ENCODE peak calls at places on chromosome 22, in ten cellular contexts. G is heart right ventricle, M is bronchial epithelial cell, I is pancreas, W is tibial artery, C is psoas muscle, S is fibroblast of mammary gland, Q is GM23248, L is astrocyte of the spinal cord, H is cardiac fibroblast. T is an unnamed sample.

GRCh38 chr22:27971926-27972325 is 52.9 kb upstream of the PITPNB start:
- DNase-seq in G (no peak), M (no peak), I (no peak), W (no peak), C (no peak), S (no peak), Q (no peak), L (no peak), H (peak; percentile 16), T (no peak)

GRCh38 chr22:28951969-28952521 is 68.7 kb downstream of the ZNRF3 start:
- DNase-seq in G (no peak), M (no peak), I (no peak), W (peak; percentile 65), C (no peak), S (peak; percentile 19), Q (no peak), L (peak; percentile 80), H (peak; percentile 16), T (peak; percentile 49)

GRCh38 chr22:32622004-32622761 is 147.6 kb downstream of the FBXO7 start:
- DNase-seq in G (peak; percentile 50), M (no peak), I (no peak), W (peak; percentile 78), C (peak; percentile 40), S (peak; percentile 67), Q (peak; percentile 86), L (peak; percentile 61), H (peak; percentile 13), T (peak; percentile 70)

GRCh38 chr22:23079814-23080521 is 9.6 kb downstream of the GNAZ start:
- DNase-seq in G (no peak), M (no peak), I (no peak), W (no peak), C (no peak), S (no peak), Q (no peak), L (no peak), H (no peak), T (no peak)

GRCh38 chr22:46295277-46295971 is 1.2 kb upstream of the GTSE1 start:
- DNase-seq in G (no peak), M (no peak), I (no peak), W (no peak), C (no peak), S (no peak), Q (peak; percentile 10), L (no peak), H (no peak), T (no peak)

GRCh38 chr22:47625531-47626427 is 863.3 kb downstream of the TBC1D22A start:
- DNase-seq in G (no peak), M (no peak), I (no peak), W (no peak), C (no peak), S (no peak), Q (no peak), L (no peak), H (no peak), T (no peak)

GRCh38 chr22:41271787-41272186 is 14.2 kb downstream of the RANGAP1 start:
- DNase-seq in G (no peak), M (no peak), I (no peak), W (no peak), C (no peak), S (no peak), Q (no peak), L (no peak), H (no peak), T (no peak)

GRCh38 chr22:45975266-45976161 is 1.4 kb downstream of the WNT7B start:
- DNase-seq in G (no peak), M (peak; percentile 57), I (no peak), W (no peak), C (no peak), S (no peak), Q (no peak), L (no peak), H (no peak), T (no peak)

GRCh38 chr22:43666511-43666910 is 145.6 kb downstream of the EFCAB6 start:
- DNase-seq in G (no peak), M (no peak), I (no peak), W (no peak), C (no peak), S (no peak), Q (no peak), L (no peak), H (no peak), T (peak; percentile 21)

GRCh38 chr22:26606611-26607010 is 11.2 kb downstream of the CRYBB1 start:
- DNase-seq in G (no peak), M (peak; percentile 39), I (no peak), W (no peak), C (no peak), S (peak; percentile 81), Q (peak; percentile 85), L (peak; percentile 71), H (peak; percentile 83), T (peak; percentile 62)

GRCh38 chr22:23376256-23376655 is 195.9 kb downstream of the BCR start:
- DNase-seq in G (no peak), M (peak; percentile 26), I (no peak), W (no peak), C (no peak), S (peak; percentile 17), Q (peak; percentile 29), L (no peak), H (peak; percentile 25), T (peak; percentile 13)

GRCh38 chr22:43008921-43009320 is 6.0 kb downstream of the PACSIN2 start:
- DNase-seq in G (no peak), M (no peak), I (no peak), W (no peak), C (no peak), S (no peak), Q (peak; percentile 35), L (no peak), H (no peak), T (no peak)

GRCh38 chr22:28899199-28899853 is 16.0 kb downstream of the ZNRF3 start:
- DNase-seq in G (no peak), M (peak; percentile 82), I (no peak), W (peak; percentile 37), C (no peak), S (no peak), Q (no peak), L (no peak), H (no peak), T (no peak)

DNA sequence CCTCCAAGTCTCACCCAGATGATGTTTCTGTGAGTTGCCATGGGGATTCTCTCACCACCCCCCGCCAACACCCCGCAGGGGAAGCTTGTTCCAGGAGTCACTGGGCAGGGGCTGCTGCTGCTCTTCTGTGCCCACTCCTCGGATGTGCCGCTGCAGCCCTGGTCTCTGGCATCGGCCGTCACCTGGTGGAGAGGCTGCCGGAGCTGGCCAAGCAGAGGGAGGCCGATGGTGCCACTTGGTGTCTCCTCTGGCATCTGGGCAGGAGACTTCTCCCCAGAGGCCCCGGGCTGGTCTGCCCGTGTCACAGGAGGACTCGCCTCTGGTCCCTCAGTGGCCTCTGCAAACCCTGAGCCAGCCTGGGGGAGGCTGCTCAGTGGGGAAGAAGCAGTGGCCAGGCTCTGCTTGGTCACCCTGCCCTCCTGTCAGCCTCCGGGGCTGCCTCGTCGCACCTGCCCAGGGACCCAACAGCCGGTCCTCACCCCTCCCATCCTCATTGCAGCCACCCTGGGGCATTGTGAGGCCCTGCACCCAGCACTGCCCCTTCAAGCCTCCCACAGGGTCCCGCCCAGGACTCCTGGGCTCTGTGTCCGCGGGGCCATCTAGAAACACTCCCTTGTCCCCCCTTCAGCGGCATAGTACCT is 420 bp upstream of the ADORA2A start:
- DNase-seq in G (peak; percentile 18), M (no peak), I (no peak), W (no peak), C (no peak), S (no peak), Q (no peak), L (no peak), H (no peak), T (no peak)
- H3K4me3 ChIP-seq in G (no peak overlapping the region), M (no peak overlapping the region), I (no peak overlapping the region), W (no peak overlapping the region), C (no peak overlapping the region), S (no peak overlapping the region), Q (no peak overlapping the region), L (no peak overlapping the region), H (no peak overlapping the region), T (no peak overlapping the region)

GRCh38 chr22:39661842-39662676 is 91.5 kb downstream of the CACNA1I start:
- DNase-seq in G (no peak), M (peak; percentile 10), I (no peak), W (no peak), C (no peak), S (no peak), Q (no peak), L (no peak), H (no peak), T (no peak)

GRCh38 chr22:39664485-39665200 is 94.1 kb downstream of the CACNA1I start:
- DNase-seq in G (no peak), M (no peak), I (peak; percentile 23), W (no peak), C (no peak), S (no peak), Q (no peak), L (no peak), H (no peak), T (no peak)

GRCh38 chr22:39665229-39665628 is 94.7 kb downstream of the CACNA1I start:
- DNase-seq in G (no peak), M (no peak), I (no peak), W (no peak), C (no peak), S (no peak), Q (peak; percentile 52), L (no peak), H (no peak), T (no peak)

GRCh38 chr22:39662677-39663034 is 92.1 kb downstream of the CACNA1I start:
- DNase-seq in G (no peak), M (no peak), I (no peak), W (no peak), C (no peak), S (no peak), Q (no peak), L (no peak), H (no peak), T (no peak)

GRCh38 chr22:39663751-39664150 is 93.2 kb downstream of the CACNA1I start:
- DNase-seq in G (no peak), M (no peak), I (no peak), W (no peak), C (no peak), S (no peak), Q (no peak), L (no peak), H (no peak), T (no peak)
- H3K4me3 ChIP-seq in G (no peak overlapping the region), M (no peak overlapping the region), I (no peak overlapping the region), W (no peak overlapping the region), C (no peak overlapping the region), S (no peak overlapping the region), Q (no peak overlapping the region), L (no peak overlapping the region), H (no peak overlapping the region), T (no peak overlapping the region)

GRCh38 chr22:21032843-21033688 is 705 bp upstream of the SLC7A4 start:
- DNase-seq in G (no peak), M (no peak), I (no peak), W (no peak), C (no peak), S (no peak), Q (no peak), L (no peak), H (no peak), T (no peak)
- H3K4me3 ChIP-seq in G (no peak overlapping the region), M (no peak overlapping the region), I (no peak overlapping the region), W (no peak overlapping the region), C (peak overlapping the region; percentile 54), S (no peak overlapping the region), Q (no peak overlapping the region), L (no peak overlapping the region), H (no peak overlapping the region), T (no peak overlapping the region)

DNA sequence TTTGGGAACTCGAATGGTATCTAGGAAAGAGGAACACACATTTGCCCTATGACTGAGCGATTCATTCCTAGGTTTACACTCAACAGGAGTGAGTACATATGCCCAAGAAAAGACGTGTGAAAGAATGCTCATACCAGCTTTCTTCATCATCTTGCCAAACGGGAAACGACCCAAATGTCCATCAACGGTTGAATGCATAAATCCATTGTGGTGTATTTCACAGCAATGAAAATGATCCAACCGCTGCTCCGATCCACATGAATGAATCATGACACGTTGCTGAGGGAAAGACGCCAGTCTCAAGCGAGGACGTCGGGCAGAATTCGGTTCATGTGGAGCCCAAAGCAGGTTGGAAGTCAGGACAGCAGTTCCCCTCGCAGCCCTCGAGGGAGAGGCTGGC is 71.5 kb downstream of the CYTH4 start:
- DNase-seq in G (no peak), M (peak; percentile 98), I (no peak), W (no peak), C (no peak), S (no peak), Q (peak; percentile 74), L (peak; percentile 33), H (no peak), T (no peak)
- H3K4me3 ChIP-seq in G (no peak overlapping the region), M (no peak overlapping the region), I (no peak overlapping the region), W (no peak overlapping the region), C (no peak overlapping the region), S (no peak overlapping the region), Q (no peak overlapping the region), L (no peak overlapping the region), H (no peak overlapping the region), T (no peak overlapping the region)

T was measured in fibroblast of pulmonary artery.